ENCODE peak calls at places on chromosomes 5 and 9, in nine cellular contexts. A is HepG2, W is neural progenitor cell, D is adrenal gland, L is psoas muscle, K is tibial nerve, B is heart left ventricle, H is astrocyte, R is mucosa of descending colon. V is an unnamed sample.

GRCh38 chr9:16884952-16885513 is 14.6 kb upstream of the BNC2 start:
- DNase-seq in A (no peak), W (no peak), D (peak; percentile 16), L (no peak), K (no peak), B (peak; percentile 23), H (peak; percentile 60), R (no peak), V (no peak)

GRCh38 chr5:121581588-121581987 is 270.1 kb upstream of the FTMT start:
- DNase-seq in A (no peak), W (no peak), D (no peak), L (no peak), K (no peak), B (no peak), H (no peak), R (no peak), V (no peak)

GRCh38 chr9:108478431-108478837 is 377.4 kb downstream of the ACTL7B start:
- DNase-seq in A (no peak), W (no peak), D (peak; percentile 77), L (peak; percentile 28), K (no peak), B (no peak), H (peak; percentile 98), R (peak; percentile 64), V (peak; percentile 85)

GRCh38 chr9:81826541-81826906 is 101.7 kb upstream of the SPATA31D4 start:
- DNase-seq in A (no peak), W (peak; percentile 34), D (no peak), L (no peak), K (peak; percentile 62), B (peak; percentile 62), H (peak; percentile 65), R (no peak), V (no peak)

GRCh38 chr5:170861295-170861854 is 443 bp upstream of the RANBP17 start:
- DNase-seq in A (no peak), W (no peak), D (no peak), L (no peak), K (no peak), B (no peak), H (no peak), R (no peak), V (no peak)

GRCh38 chr5:14204785-14205321 is 61.7 kb downstream of the TRIO start:
- DNase-seq in A (peak; percentile 64), W (no peak), D (peak; percentile 50), L (peak; percentile 63), K (no peak), B (peak; percentile 57), H (peak; percentile 85), R (peak; percentile 83), V (peak; percentile 83)

GRCh38 chr5:117863589-117864296 is 1124.6 kb downstream of the DTWD2 start:
- DNase-seq in A (no peak), W (no peak), D (no peak), L (no peak), K (no peak), B (no peak), H (no peak), R (no peak), V (no peak)

GRCh38 chr5:117107859-117108258 is 533.2 kb upstream of the SEMA6A start:
- DNase-seq in A (no peak), W (no peak), D (no peak), L (no peak), K (no peak), B (no peak), H (no peak), R (no peak), V (no peak)

GRCh38 chr5:130102375-130102774 is 198.1 kb downstream of the CHSY3 start:
- DNase-seq in A (no peak), W (no peak), D (no peak), L (no peak), K (no peak), B (no peak), H (no peak), R (no peak), V (no peak)

GRCh38 chr9:81150016-81150625 is 539.2 kb downstream of the TLE1 start:
- DNase-seq in A (no peak), W (no peak), D (no peak), L (no peak), K (no peak), B (no peak), H (peak; percentile 72), R (no peak), V (no peak)

GRCh38 chr9:23492126-23493002 is 333.7 kb downstream of the ELAVL2 start:
- DNase-seq in A (peak; percentile 31), W (peak; percentile 71), D (peak; percentile 13), L (no peak), K (no peak), B (no peak), H (peak; percentile 16), R (no peak), V (peak; percentile 0)

GRCh38 chr5:65102826-65103673 is 334.3 kb downstream of the CWC27 start:
- DNase-seq in A (peak; percentile 35), W (peak; percentile 21), D (peak; percentile 65), L (peak; percentile 51), K (peak; percentile 14), B (peak; percentile 74), H (peak; percentile 62), R (peak; percentile 67), V (no peak)

DNA sequence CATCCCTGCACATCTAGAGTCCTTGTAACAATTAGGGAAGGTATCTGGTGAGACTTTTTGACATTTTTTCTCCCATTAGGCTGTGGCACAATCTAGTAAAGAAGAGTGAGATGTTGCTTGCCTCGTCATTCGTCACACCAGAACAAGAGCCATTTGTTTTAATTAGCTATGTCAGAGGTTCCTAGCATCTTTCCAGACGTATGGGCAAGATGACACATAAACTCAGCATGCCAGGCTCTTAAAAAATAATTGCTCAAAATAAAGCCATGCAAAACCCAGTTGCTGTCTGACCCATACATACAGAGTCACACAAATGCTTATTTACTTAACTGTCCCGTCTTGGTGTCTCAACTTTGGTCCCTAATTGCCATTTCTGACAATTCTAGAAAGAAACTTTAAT is 125.9 kb downstream of the TRPM3 start:
- DNase-seq in A (no peak), W (no peak), D (no peak), L (no peak), K (no peak), B (no peak), H (no peak), R (no peak), V (no peak)
- H3K4me3 ChIP-seq in A (no peak overlapping the region), W (no peak overlapping the region), D (no peak overlapping the region), L (no peak overlapping the region), K (no peak overlapping the region), B (no peak overlapping the region), H (no peak overlapping the region), R (no peak overlapping the region), V (no peak overlapping the region)

GRCh38 chr5:176491901-176492300 is 43.7 kb downstream of the FAF2 start:
- DNase-seq in A (no peak), W (no peak), D (no peak), L (no peak), K (no peak), B (no peak), H (no peak), R (no peak), V (no peak)

GRCh38 chr5:176489077-176489476 is 40.9 kb downstream of the FAF2 start:
- DNase-seq in A (no peak), W (no peak), D (no peak), L (no peak), K (no peak), B (no peak), H (no peak), R (no peak), V (no peak)

GRCh38 chr5:176491056-176491646 is 43.0 kb downstream of the FAF2 start:
- DNase-seq in A (no peak), W (no peak), D (no peak), L (no peak), K (no peak), B (no peak), H (peak; percentile 31), R (no peak), V (no peak)

GRCh38 chr5:176492431-176492830 is 44.2 kb downstream of the FAF2 start:
- DNase-seq in A (no peak), W (no peak), D (no peak), L (no peak), K (no peak), B (no peak), H (peak; percentile 47), R (no peak), V (peak; percentile 3)

GRCh38 chr5:176490291-176490690 is 42.1 kb downstream of the FAF2 start:
- DNase-seq in A (no peak), W (no peak), D (no peak), L (no peak), K (no peak), B (no peak), H (no peak), R (no peak), V (no peak)
- H3K36me3 ChIP-seq in A (peaks cover 30% of the 10 kb centered on the region), W (peaks cover 22% of the 10 kb centered on the region), D (peaks cover 76% of the 10 kb centered on the region), L (peaks cover 91% of the 10 kb centered on the region), K (no peaks in the 10 kb centered on the region), B (peaks cover 77% of the 10 kb centered on the region), H (peaks cover 48% of the 10 kb centered on the region), R (no peaks in the 10 kb centered on the region), V (peaks cover 57% of the 10 kb centered on the region)

GRCh38 chr9:89622933-89623861 is 18.4 kb downstream of the GADD45G start:
- DNase-seq in A (no peak), W (peak; percentile 52), D (peak; percentile 41), L (no peak), K (no peak), B (no peak), H (no peak), R (no peak), V (no peak)

GRCh38 chr9:89626741-89627265 is 22.0 kb downstream of the GADD45G start:
- DNase-seq in A (no peak), W (no peak), D (no peak), L (no peak), K (no peak), B (no peak), H (no peak), R (no peak), V (no peak)

GRCh38 chr9:89621676-89622075 is 16.9 kb downstream of the GADD45G start:
- DNase-seq in A (no peak), W (no peak), D (no peak), L (no peak), K (no peak), B (no peak), H (no peak), R (no peak), V (no peak)

GRCh38 chr9:89625721-89626687 is 21.2 kb downstream of the GADD45G start:
- DNase-seq in A (peak; percentile 6), W (no peak), D (no peak), L (no peak), K (no peak), B (no peak), H (no peak), R (no peak), V (no peak)

DNA sequence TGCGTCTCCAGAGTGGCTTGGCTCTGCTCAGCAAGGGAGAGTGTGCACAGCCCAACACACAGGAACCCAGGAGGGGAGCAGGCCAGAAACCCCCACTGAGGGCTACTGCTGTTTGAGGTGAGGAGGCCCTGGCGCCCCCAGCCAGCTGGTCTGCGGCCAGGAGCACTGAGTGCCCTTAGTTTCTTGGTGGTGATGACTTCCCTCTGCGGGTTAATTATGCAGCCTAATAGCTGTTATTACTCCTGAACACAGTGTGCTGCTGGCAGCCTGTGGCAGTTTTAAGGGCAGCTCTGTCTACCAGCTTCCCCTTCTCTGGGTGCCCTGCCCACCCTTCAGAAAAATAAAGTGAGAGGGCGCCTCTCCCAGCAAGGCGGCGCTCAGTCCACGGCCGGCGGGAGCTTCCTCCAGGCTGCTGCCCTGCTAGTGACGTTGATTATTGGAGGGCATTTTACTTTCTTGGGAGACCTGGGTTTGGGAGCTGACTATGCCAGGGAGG is 19.2 kb downstream of the GADD45G start:
- DNase-seq in A (no peak), W (no peak), D (no peak), L (no peak), K (no peak), B (peak; percentile 25), H (no peak), R (no peak), V (no peak)
- TF ChIP-seq CTCF in A (no peak), W (no peak), D (no peak), L (no peak), K (peak; percentile 9), B (peak; percentile 19), H (no peak), R (no peak), V (no peak)

GRCh38 chr5:1747079-1747802 is 52.4 kb downstream of the MRPL36 start:
- DNase-seq in A (no peak), W (no peak), D (no peak), L (no peak), K (no peak), B (no peak), H (no peak), R (no peak), V (no peak)
- H3K4me3 ChIP-seq in A (no peak overlapping the region), W (no peak overlapping the region), D (no peak overlapping the region), L (no peak overlapping the region), K (no peak overlapping the region), B (no peak overlapping the region), H (no peak overlapping the region), R (no peak overlapping the region), V (no peak overlapping the region)

V was measured in brain microvascular endothelial cell.